ENCODE peak calls at places on chromosomes 11 and 22, in six cellular contexts. R, I, Q, V, E and D are unnamed samples.

GRCh38 chr11:35794850-35795249 is 132.3 kb downstream of the TRIM44 start:
- DNase-seq in R (no peak), I (no peak), Q (no peak), V (no peak), E (no peak), D (no peak)

GRCh38 chr11:44915621-44916020 is 35.1 kb downstream of the TP53I11 start:
- DNase-seq in R (no peak), I (no peak), Q (no peak), V (no peak), E (no peak), D (peak)

GRCh38 chr11:95863486-95864140 is 60.3 kb downstream of the MTMR2 start:
- DNase-seq in R (no peak), I (no peak), Q (no peak), V (no peak), E (no peak), D (no peak)

GRCh38 chr11:25423436-25424184 is 908.3 kb upstream of the ANO3 start:
- DNase-seq in R (no peak), I (no peak), Q (no peak), V (no peak), E (no peak), D (no peak)

GRCh38 chr11:2885676-2886081 is at the start of gene CDKN1C:
- DNase-seq in R (peak), I (no peak), Q (peak), V (peak), E (no peak), D (peak)

GRCh38 chr11:79441159-79441875 is 487 bp upstream of the TENM4 start:
- DNase-seq in R (no peak), I (no peak), Q (no peak), V (no peak), E (no peak), D (peak)

GRCh38 chr11:28228196-28228595 is 120.0 kb downstream of the METTL15 start:
- DNase-seq in R (no peak), I (no peak), Q (no peak), V (peak), E (no peak), D (no peak)

GRCh38 chr22:37657590-37658132 is 862 bp upstream of the PDXP start:
- DNase-seq in R (no peak), I (no peak), Q (peak), V (no peak), E (no peak), D (peak)

GRCh38 chr11:112977620-112978212 is 16.5 kb downstream of the NCAM1 start:
- DNase-seq in R (no peak), I (no peak), Q (peak), V (no peak), E (no peak), D (peak)

GRCh38 chr11:110362916-110363574 is 66.6 kb upstream of the RDX start:
- DNase-seq in R (peak), I (no peak), Q (no peak), V (peak), E (peak), D (no peak)

GRCh38 chr11:57432714-57433163 is 5.8 kb upstream of the SLC43A3 start:
- DNase-seq in R (no peak), I (no peak), Q (peak), V (no peak), E (no peak), D (peak)

GRCh38 chr22:41308054-41308453 is 6.7 kb downstream of the ZC3H7B start:
- DNase-seq in R (no peak), I (no peak), Q (peak), V (no peak), E (no peak), D (no peak)

GRCh38 chr22:49328076-49328475 is 499.6 kb downstream of the BRD1 start:
- DNase-seq in R (no peak), I (no peak), Q (no peak), V (no peak), E (no peak), D (no peak)

GRCh38 chr22:26139320-26139719 is 29.9 kb upstream of the SEZ6L start:
- DNase-seq in R (no peak), I (no peak), Q (no peak), V (no peak), E (no peak), D (no peak)

GRCh38 chr11:93525601-93526000 is 17.6 kb downstream of the SMCO4 start:
- DNase-seq in R (no peak), I (no peak), Q (peak), V (no peak), E (no peak), D (peak)

GRCh38 chr11:48164836-48165235 is 51.8 kb upstream of the OR4B1 start:
- DNase-seq in R (no peak), I (no peak), Q (no peak), V (no peak), E (no peak), D (no peak)

GRCh38 chr11:122717264-122717867 is 61.8 kb downstream of the UBASH3B start:
- DNase-seq in R (no peak), I (peak), Q (no peak), V (no peak), E (no peak), D (peak)
- TF ChIP-seq POLR2A in R (no peak), I (no peak), Q (no peak), V (no peak), E (no peak), D (peak)

GRCh38 chr11:30735946-30736345 is 149.8 kb upstream of the MPPED2 start:
- DNase-seq in R (no peak), I (no peak), Q (no peak), V (no peak), E (no peak), D (no peak)

GRCh38 chr11:30740071-30740470 is 153.9 kb upstream of the MPPED2 start:
- DNase-seq in R (no peak), I (no peak), Q (no peak), V (no peak), E (no peak), D (no peak)

DNA sequence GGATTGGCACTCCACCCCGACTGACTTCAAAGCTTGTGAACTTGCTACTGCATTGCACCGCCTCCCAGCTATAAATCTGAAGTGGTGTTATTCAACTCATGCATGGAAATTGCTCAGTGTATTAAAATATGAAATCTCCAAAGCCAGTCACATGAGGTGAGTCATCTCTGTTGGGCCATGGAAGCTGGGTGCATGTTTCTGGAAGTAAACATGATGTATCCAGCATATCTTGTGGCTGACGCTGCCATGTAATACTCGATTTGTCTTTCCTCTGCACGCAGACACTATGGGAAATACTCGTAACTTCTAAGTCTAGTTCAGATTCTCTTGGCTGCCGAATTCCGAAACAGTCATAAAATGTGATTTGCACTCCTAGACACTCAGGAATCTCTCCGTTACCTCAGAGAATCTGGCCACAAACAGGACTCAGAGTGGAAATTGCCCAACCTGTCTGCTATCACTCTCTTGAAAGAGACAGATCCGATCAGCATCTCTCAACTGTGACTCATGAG is 154.9 kb upstream of the MPPED2 start:
- DNase-seq in R (peak), I (no peak), Q (no peak), V (no peak), E (peak), D (no peak)
- TF ChIP-seq MYC in R (no peak), I (no peak), Q (no peak), V (no peak), E (no peak), D (no peak)

GRCh38 chr11:120238968-120239620 is 846 bp upstream of the POU2F3 start:
- DNase-seq in R (no peak), I (no peak), Q (no peak), V (no peak), E (no peak), D (no peak)

GRCh38 chr11:120240866-120241265 is 926 bp downstream of the POU2F3 start:
- DNase-seq in R (no peak), I (no peak), Q (no peak), V (no peak), E (no peak), D (no peak)

GRCh38 chr11:120241277-120241676 is 1.3 kb downstream of the POU2F3 start:
- DNase-seq in R (no peak), I (no peak), Q (no peak), V (no peak), E (no peak), D (no peak)

GRCh38 chr11:120243221-120243620 is 3.3 kb downstream of the POU2F3 start:
- DNase-seq in R (no peak), I (no peak), Q (no peak), V (no peak), E (no peak), D (no peak)

DNA sequence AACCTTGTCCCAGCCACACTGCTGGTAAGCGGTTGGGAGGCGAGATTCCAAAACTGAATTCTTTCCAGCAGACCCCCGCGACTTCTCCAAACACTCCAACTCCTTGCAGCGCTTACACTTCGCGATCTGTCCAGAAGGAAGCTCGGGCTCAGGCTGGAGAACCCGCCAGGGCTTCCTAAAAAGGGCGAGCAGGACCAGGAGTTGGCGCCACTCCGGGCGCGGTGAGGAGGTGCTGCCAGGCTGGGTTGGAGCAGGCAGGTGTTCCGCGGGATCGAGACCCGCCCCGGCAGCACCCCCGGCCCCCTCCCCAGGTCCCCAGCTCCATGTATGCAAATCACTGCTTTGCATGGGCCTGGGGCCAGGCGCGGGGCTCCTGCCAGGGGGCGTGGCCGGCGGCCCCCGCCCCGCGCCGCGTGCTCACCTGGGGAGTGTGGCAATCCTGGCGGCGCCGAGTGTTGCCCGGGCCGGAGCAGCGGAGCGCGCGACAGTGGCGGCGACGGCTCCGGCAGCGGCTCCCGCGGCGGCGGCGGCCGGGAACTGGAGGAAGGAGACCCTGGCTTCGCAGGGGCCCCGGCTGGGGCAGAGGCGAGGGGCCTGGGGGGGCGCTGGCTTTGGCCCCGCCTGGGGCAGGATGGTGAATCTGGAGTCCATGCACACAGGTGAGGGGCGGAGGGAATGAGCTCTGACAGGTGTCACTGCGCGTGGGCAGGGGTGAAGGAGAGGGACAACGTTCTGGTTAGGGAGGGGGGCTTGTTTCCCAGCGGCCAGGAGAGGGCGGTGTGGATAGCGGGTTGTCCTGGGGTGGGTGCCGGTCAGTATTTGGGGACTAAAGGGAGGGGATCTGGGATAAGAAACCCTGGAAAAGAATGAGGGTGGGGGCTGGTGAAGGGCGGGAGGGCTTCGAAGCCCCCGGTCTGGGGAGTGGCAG is at the start of gene POU2F3:
- DNase-seq in R (no peak), I (no peak), Q (peak), V (no peak), E (no peak), D (no peak)
- TF ChIP-seq CTCF in R (no peak), I (peak), Q (peak), V (peak), E (peak), D (peak)

DNA sequence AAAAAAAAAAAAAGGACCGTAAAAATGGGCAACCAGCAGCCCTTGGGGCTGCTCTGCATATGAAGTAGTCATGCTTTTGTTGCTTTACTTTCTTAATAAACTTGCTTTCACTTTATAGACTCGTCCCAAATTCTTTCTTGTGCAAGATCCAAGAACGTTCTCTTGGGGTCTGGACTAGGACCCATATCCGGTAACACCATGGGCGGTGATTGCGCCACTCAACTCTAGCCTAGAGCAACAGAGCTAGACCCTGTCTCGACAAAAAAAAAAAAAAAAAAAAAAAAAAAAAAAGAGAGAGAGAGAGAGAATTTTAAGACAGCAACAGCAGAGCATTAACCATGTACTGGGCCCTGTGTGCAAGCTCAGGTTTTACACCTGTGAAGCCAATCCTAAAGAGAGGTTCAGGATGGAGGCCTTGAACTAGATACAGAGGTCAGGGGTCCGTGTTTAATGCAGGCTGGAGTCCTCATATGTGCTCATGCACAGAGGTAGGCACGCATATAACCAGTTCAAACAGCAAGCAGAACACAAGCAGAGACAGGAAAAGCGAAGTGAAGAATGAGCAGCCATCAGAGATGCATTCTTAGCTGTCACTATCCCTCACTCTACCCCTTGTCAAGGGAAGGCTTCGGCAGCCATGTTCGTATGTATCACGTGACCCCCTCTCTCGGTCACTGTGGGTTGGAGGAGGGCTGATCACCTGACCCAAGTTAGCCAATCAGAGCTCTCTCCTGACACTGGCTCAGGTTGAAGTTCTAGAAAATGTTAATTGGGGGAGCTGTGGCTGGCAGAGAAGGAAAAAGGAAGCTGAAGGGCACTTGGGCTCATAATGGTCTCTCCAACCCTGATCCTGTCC is 16.7 kb upstream of the SYT12 start:
- DNase-seq in R (peak), I (no peak), Q (peak), V (no peak), E (peak), D (peak)
- TF ChIP-seq POLR2A in R (no peak), I (no peak), Q (no peak), V (no peak), E (no peak), D (no peak)

GRCh38 chr11:1867381-1867780 is 14.5 kb downstream of the LSP1 start:
- DNase-seq in R (no peak), I (no peak), Q (no peak), V (no peak), E (no peak), D (no peak)

GRCh38 chr11:1868056-1868635 is 15.3 kb downstream of the LSP1 start:
- DNase-seq in R (no peak), I (no peak), Q (no peak), V (no peak), E (no peak), D (no peak)

GRCh38 chr11:1864831-1865665 is 12.2 kb downstream of the LSP1 start:
- DNase-seq in R (no peak), I (no peak), Q (no peak), V (no peak), E (no peak), D (no peak)

GRCh38 chr11:1866226-1866625 is 13.3 kb downstream of the LSP1 start:
- DNase-seq in R (no peak), I (no peak), Q (no peak), V (no peak), E (no peak), D (no peak)

GRCh38 chr11:1866776-1867175 is 13.9 kb downstream of the LSP1 start:
- DNase-seq in R (no peak), I (no peak), Q (no peak), V (no peak), E (no peak), D (no peak)
- TF ChIP-seq MYC in R (no peak), I (no peak), Q (no peak), V (no peak), E (no peak), D (no peak)

GRCh38 chr11:13352711-13353110 is 75.1 kb downstream of the BMAL1 start:
- DNase-seq in R (no peak), I (no peak), Q (no peak), V (no peak), E (no peak), D (no peak)

GRCh38 chr11:13355191-13355590 is 77.6 kb downstream of the BMAL1 start:
- DNase-seq in R (no peak), I (no peak), Q (no peak), V (no peak), E (no peak), D (no peak)

GRCh38 chr11:13358871-13359270 is 81.3 kb downstream of the BMAL1 start:
- DNase-seq in R (no peak), I (no peak), Q (no peak), V (no peak), E (no peak), D (no peak)

GRCh38 chr11:13354335-13354734 is 76.7 kb downstream of the BMAL1 start:
- DNase-seq in R (peak), I (no peak), Q (peak), V (peak), E (no peak), D (peak)

GRCh38 chr11:13357232-13357631 is 79.6 kb downstream of the BMAL1 start:
- DNase-seq in R (no peak), I (no peak), Q (no peak), V (no peak), E (no peak), D (no peak)
- TF ChIP-seq CTCF in R (no peak), I (no peak), Q (no peak), V (no peak), E (no peak), D (no peak)

DNA sequence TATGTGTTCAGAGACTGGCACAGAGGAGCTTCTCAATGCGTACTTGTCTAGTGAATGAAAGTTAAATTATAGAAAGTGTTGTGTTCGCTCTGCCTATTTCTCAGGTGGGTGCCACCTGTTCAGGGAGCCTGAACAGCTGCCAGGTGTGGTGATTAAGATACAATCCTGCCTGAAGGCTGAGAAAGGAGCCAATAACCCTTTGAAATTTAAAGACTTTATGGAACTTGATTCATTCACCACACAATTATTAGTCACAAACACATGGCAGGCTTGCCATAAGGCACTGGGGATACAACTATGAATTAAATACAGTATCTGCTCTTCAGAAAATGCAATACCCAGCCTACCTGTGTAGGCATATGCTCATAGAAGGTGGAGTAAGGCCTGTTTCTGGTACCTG is 92.9 kb upstream of the AMOTL1 start:
- DNase-seq in R (no peak), I (no peak), Q (no peak), V (no peak), E (no peak), D (no peak)
- TF ChIP-seq POLR2A in R (no peak), I (no peak), Q (no peak), V (no peak), E (no peak), D (no peak)

DNA sequence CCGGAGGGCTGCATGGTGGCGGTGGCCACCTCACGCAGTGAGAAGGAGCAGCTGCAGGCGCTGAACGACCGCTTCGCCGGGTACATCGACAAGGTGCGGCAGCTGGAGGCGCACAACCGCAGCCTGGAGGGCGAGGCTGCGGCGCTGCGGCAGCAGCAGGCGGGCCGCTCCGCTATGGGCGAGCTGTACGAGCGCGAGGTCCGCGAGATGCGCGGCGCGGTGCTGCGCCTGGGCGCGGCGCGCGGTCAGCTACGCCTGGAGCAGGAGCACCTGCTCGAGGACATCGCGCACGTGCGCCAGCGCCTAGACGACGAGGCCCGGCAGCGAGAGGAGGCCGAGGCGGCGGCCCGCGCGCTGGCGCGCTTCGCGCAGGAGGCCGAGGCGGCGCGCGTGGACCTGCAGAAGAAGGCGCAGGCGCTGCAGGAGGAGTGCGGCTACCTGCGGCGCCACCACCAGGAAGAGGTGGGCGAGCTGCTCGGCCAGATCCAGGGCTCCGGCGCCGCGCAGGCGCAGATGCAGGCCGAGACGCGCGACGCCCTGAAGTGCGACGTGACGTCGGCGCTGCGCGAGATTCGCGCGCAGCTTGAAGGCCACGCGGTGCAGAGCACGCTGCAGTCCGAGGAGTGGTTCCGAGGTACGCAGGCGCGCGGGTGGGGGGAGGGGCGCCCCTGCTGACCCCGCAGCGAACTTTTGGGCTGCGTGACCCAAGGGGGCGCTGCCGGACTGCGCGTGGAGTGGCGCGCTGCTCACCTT is 670 bp downstream of the NEFH start:
- DNase-seq in R (no peak), I (peak), Q (peak), V (peak), E (no peak), D (no peak)
- TF ChIP-seq MYC in R (no peak), I (no peak), Q (no peak), V (no peak), E (no peak), D (no peak)